ENCODE peak calls at places on chromosomes 16 and 17, in nine cellular contexts. One of them, this sample, is unnamed.

GRCh38 chr17:42809250-42809649 is 10.6 kb downstream of the CNTD1 start:
- DNase-seq in thyroid gland: no peak
- DNase-seq in heart left ventricle: no peak
- DNase-seq in lower leg skin: no peak
- DNase-seq in stomach: no peak
- DNase-seq in NB4: peak; percentile 34
- DNase-seq in H54: peak; percentile 54
- DNase-seq in IMR-90: peak; percentile 93
- DNase-seq in tibial nerve: peak; percentile 58
- DNase-seq in this sample: peak; percentile 77

GRCh38 chr16:86598607-86599318 is 20.4 kb downstream of the FOXL1 start:
- DNase-seq in thyroid gland: no peak
- DNase-seq in heart left ventricle: no peak
- DNase-seq in lower leg skin: no peak
- DNase-seq in stomach: no peak
- DNase-seq in NB4: no peak
- DNase-seq in H54: no peak
- DNase-seq in IMR-90: peak; percentile 38
- DNase-seq in tibial nerve: no peak
- DNase-seq in this sample: no peak

GRCh38 chr17:4872786-4873185 is 26.6 kb upstream of the C17orf107 start:
- DNase-seq in thyroid gland: no peak
- DNase-seq in heart left ventricle: no peak
- DNase-seq in lower leg skin: no peak
- DNase-seq in stomach: no peak
- DNase-seq in NB4: no peak
- DNase-seq in H54: no peak
- DNase-seq in IMR-90: no peak
- DNase-seq in tibial nerve: no peak
- DNase-seq in this sample: peak; percentile 61

GRCh38 chr17:28074010-28074409 is 31.5 kb downstream of the NLK start:
- DNase-seq in thyroid gland: no peak
- DNase-seq in heart left ventricle: no peak
- DNase-seq in lower leg skin: no peak
- DNase-seq in stomach: no peak
- DNase-seq in NB4: no peak
- DNase-seq in H54: no peak
- DNase-seq in IMR-90: no peak
- DNase-seq in tibial nerve: no peak
- DNase-seq in this sample: no peak

GRCh38 chr16:86878290-86879160 is 300.2 kb downstream of the FOXL1 start:
- DNase-seq in thyroid gland: no peak
- DNase-seq in heart left ventricle: no peak
- DNase-seq in lower leg skin: no peak
- DNase-seq in stomach: no peak
- DNase-seq in NB4: no peak
- DNase-seq in H54: no peak
- DNase-seq in IMR-90: no peak
- DNase-seq in tibial nerve: no peak
- DNase-seq in this sample: no peak

GRCh38 chr17:31695456-31696090 is 163.5 kb downstream of the COPRS start:
- DNase-seq in thyroid gland: no peak
- DNase-seq in heart left ventricle: no peak
- DNase-seq in lower leg skin: no peak
- DNase-seq in stomach: no peak
- DNase-seq in NB4: no peak
- DNase-seq in H54: no peak
- DNase-seq in IMR-90: peak; percentile 50
- DNase-seq in tibial nerve: no peak
- DNase-seq in this sample: no peak

GRCh38 chr16:12188674-12189249 is 212.2 kb downstream of the SNX29 start:
- DNase-seq in thyroid gland: no peak
- DNase-seq in heart left ventricle: no peak
- DNase-seq in lower leg skin: no peak
- DNase-seq in stomach: no peak
- DNase-seq in NB4: no peak
- DNase-seq in H54: no peak
- DNase-seq in IMR-90: no peak
- DNase-seq in tibial nerve: no peak
- DNase-seq in this sample: no peak

GRCh38 chr16:88063201-88063773 is 112.1 kb downstream of the BANP start:
- DNase-seq in thyroid gland: no peak
- DNase-seq in heart left ventricle: peak; percentile 40
- DNase-seq in lower leg skin: peak; percentile 49
- DNase-seq in stomach: no peak
- DNase-seq in NB4: no peak
- DNase-seq in H54: no peak
- DNase-seq in IMR-90: peak; percentile 85
- DNase-seq in tibial nerve: peak; percentile 36
- DNase-seq in this sample: peak; percentile 66

GRCh38 chr17:21540502-21540901 is 151.8 kb upstream of the KCNJ18 start:
- DNase-seq in thyroid gland: no peak
- DNase-seq in heart left ventricle: no peak
- DNase-seq in lower leg skin: no peak
- DNase-seq in stomach: no peak
- DNase-seq in NB4: no peak
- DNase-seq in H54: no peak
- DNase-seq in IMR-90: no peak
- DNase-seq in tibial nerve: no peak
- DNase-seq in this sample: no peak

GRCh38 chr16:55003306-55003705 is 72.6 kb downstream of the IRX5 start:
- DNase-seq in thyroid gland: no peak
- DNase-seq in heart left ventricle: no peak
- DNase-seq in lower leg skin: no peak
- DNase-seq in stomach: no peak
- DNase-seq in NB4: no peak
- DNase-seq in H54: no peak
- DNase-seq in IMR-90: no peak
- DNase-seq in tibial nerve: no peak
- DNase-seq in this sample: peak; percentile 3

GRCh38 chr16:73890524-73891500 is 405.8 kb upstream of the PSMD7 start:
- DNase-seq in thyroid gland: no peak
- DNase-seq in heart left ventricle: no peak
- DNase-seq in lower leg skin: no peak
- DNase-seq in stomach: no peak
- DNase-seq in NB4: peak; percentile 28
- DNase-seq in H54: no peak
- DNase-seq in IMR-90: peak; percentile 4
- DNase-seq in tibial nerve: no peak
- DNase-seq in this sample: no peak

GRCh38 chr16:12323007-12323699 is 346.6 kb downstream of the SNX29 start:
- DNase-seq in thyroid gland: no peak
- DNase-seq in heart left ventricle: no peak
- DNase-seq in lower leg skin: no peak
- DNase-seq in stomach: no peak
- DNase-seq in NB4: peak; percentile 44
- DNase-seq in H54: no peak
- DNase-seq in IMR-90: no peak
- DNase-seq in tibial nerve: no peak
- DNase-seq in this sample: no peak

GRCh38 chr16:57530531-57531252 is 5.7 kb downstream of the CCDC102A start:
- DNase-seq in thyroid gland: no peak
- DNase-seq in heart left ventricle: no peak
- DNase-seq in lower leg skin: no peak
- DNase-seq in stomach: no peak
- DNase-seq in NB4: no peak
- DNase-seq in H54: no peak
- DNase-seq in IMR-90: no peak
- DNase-seq in tibial nerve: no peak
- DNase-seq in this sample: peak; percentile 49

DNA sequence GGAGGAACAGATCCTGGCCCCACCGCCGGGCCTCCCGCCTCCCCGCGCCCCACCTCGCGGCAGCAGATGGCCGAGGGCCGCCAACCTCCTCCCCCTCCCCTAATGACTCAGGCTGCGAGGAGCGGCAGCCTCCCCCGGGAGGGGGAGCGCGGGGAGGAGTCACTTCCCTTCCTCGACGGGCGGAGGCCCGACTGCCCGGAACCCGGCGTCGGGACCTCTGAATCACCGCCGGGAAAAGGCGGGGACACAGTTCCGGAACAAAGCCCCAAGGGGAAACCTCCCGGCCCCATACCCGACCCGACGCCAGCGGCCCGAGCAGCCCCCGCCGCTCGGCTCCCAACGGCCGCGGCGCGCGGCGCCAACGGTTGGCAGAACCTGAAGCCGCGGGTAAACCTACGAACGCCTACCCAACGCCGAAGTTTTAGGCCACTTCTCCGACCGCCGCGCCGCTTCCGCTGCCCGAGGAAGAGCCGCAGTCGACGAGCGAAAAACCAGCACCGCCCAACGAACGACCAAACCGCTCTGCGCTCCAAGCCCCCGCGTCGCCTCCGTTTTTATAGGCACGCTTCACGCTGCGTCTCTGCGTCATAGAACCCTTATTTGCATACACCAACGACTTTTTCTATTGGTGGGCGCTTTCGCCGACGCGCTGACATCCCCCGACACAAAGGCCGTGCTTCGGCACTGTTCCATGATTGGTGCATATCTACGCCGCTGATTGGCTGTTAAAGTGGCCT is 5.2 kb upstream of the UNK start:
- DNase-seq in thyroid gland: peak; percentile 97
- DNase-seq in heart left ventricle: peak; percentile 98
- DNase-seq in lower leg skin: peak; percentile 98
- DNase-seq in stomach: peak; percentile 97
- DNase-seq in NB4: peak; percentile 99
- DNase-seq in H54: peak; percentile 97
- DNase-seq in IMR-90: peak; percentile 100
- DNase-seq in tibial nerve: peak; percentile 98
- DNase-seq in this sample: peak; percentile 99
- TF ChIP-seq POLR2A in thyroid gland: peak; percentile 100
- TF ChIP-seq POLR2A in heart left ventricle: peak; percentile 100
- TF ChIP-seq POLR2A in lower leg skin: peak; percentile 86
- TF ChIP-seq POLR2A in stomach: peak; percentile 100
- TF ChIP-seq POLR2A in NB4: peak; percentile 100
- TF ChIP-seq POLR2A in H54: peak; percentile 100
- TF ChIP-seq POLR2A in IMR-90: peak; percentile 100
- TF ChIP-seq POLR2A in tibial nerve: peak; percentile 100
- TF ChIP-seq POLR2A in this sample: peak; percentile 100

GRCh38 chr17:81812571-81813370 is 8.8 kb downstream of the GCGR start:
- DNase-seq in thyroid gland: no peak
- DNase-seq in heart left ventricle: no peak
- DNase-seq in lower leg skin: no peak
- DNase-seq in stomach: no peak
- DNase-seq in NB4: no peak
- DNase-seq in H54: no peak
- DNase-seq in IMR-90: no peak
- DNase-seq in tibial nerve: no peak
- DNase-seq in this sample: no peak

GRCh38 chr17:81811705-81812570 is 8.0 kb downstream of the GCGR start:
- DNase-seq in thyroid gland: no peak
- DNase-seq in heart left ventricle: no peak
- DNase-seq in lower leg skin: no peak
- DNase-seq in stomach: no peak
- DNase-seq in NB4: no peak
- DNase-seq in H54: no peak
- DNase-seq in IMR-90: no peak
- DNase-seq in tibial nerve: no peak
- DNase-seq in this sample: no peak

GRCh38 chr17:81814748-81815645 is 11.0 kb downstream of the GCGR start:
- DNase-seq in thyroid gland: peak; percentile 33
- DNase-seq in heart left ventricle: no peak
- DNase-seq in lower leg skin: no peak
- DNase-seq in stomach: no peak
- DNase-seq in NB4: peak; percentile 84
- DNase-seq in H54: no peak
- DNase-seq in IMR-90: no peak
- DNase-seq in tibial nerve: no peak
- DNase-seq in this sample: no peak

GRCh38 chr17:81813861-81814683 is 10.1 kb downstream of the GCGR start:
- DNase-seq in thyroid gland: no peak
- DNase-seq in heart left ventricle: no peak
- DNase-seq in lower leg skin: no peak
- DNase-seq in stomach: no peak
- DNase-seq in NB4: no peak
- DNase-seq in H54: no peak
- DNase-seq in IMR-90: no peak
- DNase-seq in tibial nerve: no peak
- DNase-seq in this sample: no peak

DNA sequence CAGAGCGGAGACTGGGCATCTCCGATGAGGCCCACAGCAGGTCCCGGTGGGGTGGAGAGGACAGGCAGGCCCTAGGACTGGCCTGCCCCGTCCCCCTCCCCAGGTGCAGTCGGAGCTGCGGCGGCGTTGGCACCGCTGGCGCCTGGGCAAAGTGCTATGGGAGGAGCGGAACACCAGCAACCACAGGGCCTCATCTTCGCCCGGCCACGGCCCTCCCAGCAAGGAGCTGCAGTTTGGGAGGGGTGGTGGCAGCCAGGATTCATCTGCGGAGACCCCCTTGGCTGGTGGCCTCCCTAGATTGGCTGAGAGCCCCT is 9.4 kb downstream of the GCGR start:
- DNase-seq in thyroid gland: no peak
- DNase-seq in heart left ventricle: no peak
- DNase-seq in lower leg skin: no peak
- DNase-seq in stomach: no peak
- DNase-seq in NB4: no peak
- DNase-seq in H54: no peak
- DNase-seq in IMR-90: no peak
- DNase-seq in tibial nerve: no peak
- DNase-seq in this sample: no peak
- TF ChIP-seq POLR2A in thyroid gland: no peak
- TF ChIP-seq POLR2A in heart left ventricle: no peak
- TF ChIP-seq POLR2A in lower leg skin: no peak
- TF ChIP-seq POLR2A in stomach: no peak
- TF ChIP-seq POLR2A in NB4: no peak
- TF ChIP-seq POLR2A in H54: no peak
- TF ChIP-seq POLR2A in IMR-90: no peak
- TF ChIP-seq POLR2A in tibial nerve: no peak
- TF ChIP-seq POLR2A in this sample: no peak

GRCh38 chr17:57255776-57256681 is at the start of gene MSI2:
- DNase-seq in thyroid gland: peak; percentile 95
- DNase-seq in heart left ventricle: peak; percentile 96
- DNase-seq in lower leg skin: peak; percentile 90
- DNase-seq in stomach: peak; percentile 93
- DNase-seq in NB4: peak; percentile 77
- DNase-seq in H54: peak; percentile 89
- DNase-seq in IMR-90: peak; percentile 78
- DNase-seq in tibial nerve: peak; percentile 95
- DNase-seq in this sample: peak; percentile 98
- TF ChIP-seq POLR2A in thyroid gland: peak; percentile 44
- TF ChIP-seq POLR2A in heart left ventricle: no peak
- TF ChIP-seq POLR2A in lower leg skin: no peak
- TF ChIP-seq POLR2A in stomach: no peak
- TF ChIP-seq POLR2A in NB4: no peak
- TF ChIP-seq POLR2A in H54: peak; percentile 16
- TF ChIP-seq POLR2A in IMR-90: no peak
- TF ChIP-seq POLR2A in tibial nerve: peak; percentile 57
- TF ChIP-seq POLR2A in this sample: peak; percentile 81

DNA sequence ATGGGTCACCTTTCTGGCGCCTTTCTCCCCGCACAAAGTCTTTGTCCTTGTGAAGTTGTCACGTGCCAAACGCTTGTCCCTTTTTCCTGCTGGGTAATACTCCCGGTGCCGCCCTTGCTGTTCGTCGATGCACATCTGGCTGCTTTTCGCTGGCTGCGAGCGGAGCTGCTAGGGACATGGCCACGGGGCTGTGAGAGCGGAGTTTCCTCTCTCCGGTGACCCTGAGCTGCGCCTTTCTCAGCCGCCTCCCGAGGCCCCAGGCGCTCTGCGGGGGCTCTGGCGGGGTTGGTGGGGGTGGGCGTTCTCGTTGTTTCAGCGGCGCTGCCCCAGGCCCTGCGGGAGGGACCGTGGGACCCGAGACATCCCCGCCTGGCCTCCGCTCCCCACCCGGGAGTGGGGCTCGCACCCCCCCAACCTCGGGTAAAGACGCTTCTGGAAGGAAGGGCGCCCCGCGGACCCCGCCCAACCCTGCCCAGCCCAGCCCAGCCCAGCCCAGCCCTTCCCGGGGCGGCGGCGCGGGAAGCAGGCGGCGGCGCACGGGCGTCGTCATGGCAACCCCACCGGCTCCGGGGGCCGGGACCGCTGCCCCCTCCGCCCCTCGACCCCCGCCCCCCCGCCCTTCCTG is 12.2 kb downstream of the CHMP6 start:
- DNase-seq in thyroid gland: no peak
- DNase-seq in heart left ventricle: no peak
- DNase-seq in lower leg skin: no peak
- DNase-seq in stomach: no peak
- DNase-seq in NB4: peak; percentile 57
- DNase-seq in H54: no peak
- DNase-seq in IMR-90: no peak
- DNase-seq in tibial nerve: no peak
- DNase-seq in this sample: no peak
- TF ChIP-seq POLR2A in thyroid gland: no peak
- TF ChIP-seq POLR2A in heart left ventricle: no peak
- TF ChIP-seq POLR2A in lower leg skin: no peak
- TF ChIP-seq POLR2A in stomach: no peak
- TF ChIP-seq POLR2A in NB4: no peak
- TF ChIP-seq POLR2A in H54: peak; percentile 13
- TF ChIP-seq POLR2A in IMR-90: no peak
- TF ChIP-seq POLR2A in tibial nerve: no peak
- TF ChIP-seq POLR2A in this sample: no peak

This sample was measured in adrenal gland.